ENCODE peak calls at places on chromosome 7, in seven cellular contexts. One of them, this sample, is unnamed.

GRCh38 chr7:55335151-55335550 is 30.0 kb upstream of the LANCL2 start:
- DNase-seq in ascending aorta: no peak
- DNase-seq in GM10248: no peak
- DNase-seq in AG04450: no peak
- DNase-seq in fibroblast of mammary gland: no peak
- DNase-seq in upper lobe of left lung: no peak
- DNase-seq in neural progenitor cell: no peak
- DNase-seq in this sample: no peak

GRCh38 chr7:47730135-47730534 is 148.2 kb upstream of the TNS3 start:
- DNase-seq in GM10248: no peak
- DNase-seq in neural progenitor cell: no peak
- DNase-seq in fibroblast of mammary gland: no peak
- DNase-seq in ascending aorta: no peak
- DNase-seq in AG04450: no peak
- DNase-seq in upper lobe of left lung: no peak
- DNase-seq in this sample: no peak

GRCh38 chr7:112594397-112594796 is 113.6 kb downstream of the LSMEM1 start:
- DNase-seq in neural progenitor cell: peak; percentile 44
- DNase-seq in GM10248: no peak
- DNase-seq in AG04450: no peak
- DNase-seq in fibroblast of mammary gland: peak; percentile 78
- DNase-seq in ascending aorta: no peak
- DNase-seq in upper lobe of left lung: no peak
- DNase-seq in this sample: no peak

GRCh38 chr7:50644586-50644985 is 79.4 kb upstream of the DDC start:
- DNase-seq in AG04450: no peak
- DNase-seq in upper lobe of left lung: no peak
- DNase-seq in ascending aorta: peak; percentile 37
- DNase-seq in GM10248: no peak
- DNase-seq in fibroblast of mammary gland: no peak
- DNase-seq in neural progenitor cell: no peak
- DNase-seq in this sample: no peak

GRCh38 chr7:30633223-30633622 is 38.5 kb downstream of the GARS1 start:
- DNase-seq in neural progenitor cell: no peak
- DNase-seq in ascending aorta: no peak
- DNase-seq in AG04450: no peak
- DNase-seq in GM10248: no peak
- DNase-seq in upper lobe of left lung: no peak
- DNase-seq in fibroblast of mammary gland: no peak
- DNase-seq in this sample: no peak

GRCh38 chr7:137880432-137880831 is 33.7 kb upstream of the DGKI start:
- DNase-seq in GM10248: no peak
- DNase-seq in neural progenitor cell: no peak
- DNase-seq in AG04450: no peak
- DNase-seq in fibroblast of mammary gland: peak; percentile 93
- DNase-seq in upper lobe of left lung: no peak
- DNase-seq in ascending aorta: peak; percentile 80
- DNase-seq in this sample: no peak

GRCh38 chr7:102849079-102849478 is 63.7 kb upstream of the LRRC17 start:
- DNase-seq in neural progenitor cell: no peak
- DNase-seq in GM10248: no peak
- DNase-seq in AG04450: no peak
- DNase-seq in ascending aorta: no peak
- DNase-seq in fibroblast of mammary gland: peak; percentile 82
- DNase-seq in upper lobe of left lung: no peak
- DNase-seq in this sample: no peak

GRCh38 chr7:69245646-69246045 is 352.6 kb upstream of the AUTS2 start:
- DNase-seq in upper lobe of left lung: no peak
- DNase-seq in AG04450: no peak
- DNase-seq in neural progenitor cell: no peak
- DNase-seq in GM10248: no peak
- DNase-seq in fibroblast of mammary gland: no peak
- DNase-seq in ascending aorta: no peak
- DNase-seq in this sample: no peak

GRCh38 chr7:79298145-79298760 is 155.2 kb downstream of the MAGI2 start:
- DNase-seq in neural progenitor cell: peak; percentile 37
- DNase-seq in GM10248: peak; percentile 22
- DNase-seq in fibroblast of mammary gland: peak; percentile 80
- DNase-seq in upper lobe of left lung: no peak
- DNase-seq in ascending aorta: no peak
- DNase-seq in AG04450: peak; percentile 45
- DNase-seq in this sample: no peak

GRCh38 chr7:138400400-138400886 is 59.6 kb upstream of the TRIM24 start:
- DNase-seq in neural progenitor cell: no peak
- DNase-seq in fibroblast of mammary gland: no peak
- DNase-seq in GM10248: no peak
- DNase-seq in AG04450: no peak
- DNase-seq in upper lobe of left lung: no peak
- DNase-seq in ascending aorta: no peak
- DNase-seq in this sample: no peak

GRCh38 chr7:71133232-71133622 is 1.3 kb downstream of the GALNT17 start:
- DNase-seq in neural progenitor cell: peak; percentile 41
- DNase-seq in GM10248: no peak
- DNase-seq in fibroblast of mammary gland: no peak
- DNase-seq in upper lobe of left lung: no peak
- DNase-seq in AG04450: no peak
- DNase-seq in ascending aorta: no peak
- DNase-seq in this sample: no peak

GRCh38 chr7:157431173-157431950 is 94.6 kb downstream of the DNAJB6 start:
- DNase-seq in fibroblast of mammary gland: no peak
- DNase-seq in neural progenitor cell: no peak
- DNase-seq in GM10248: no peak
- DNase-seq in upper lobe of left lung: peak; percentile 14
- DNase-seq in ascending aorta: no peak
- DNase-seq in AG04450: no peak
- DNase-seq in this sample: no peak

GRCh38 chr7:33558961-33559710 is 346.2 kb upstream of the BMPER start:
- DNase-seq in fibroblast of mammary gland: no peak
- DNase-seq in AG04450: no peak
- DNase-seq in ascending aorta: no peak
- DNase-seq in neural progenitor cell: no peak
- DNase-seq in upper lobe of left lung: no peak
- DNase-seq in GM10248: no peak
- DNase-seq in this sample: no peak

DNA sequence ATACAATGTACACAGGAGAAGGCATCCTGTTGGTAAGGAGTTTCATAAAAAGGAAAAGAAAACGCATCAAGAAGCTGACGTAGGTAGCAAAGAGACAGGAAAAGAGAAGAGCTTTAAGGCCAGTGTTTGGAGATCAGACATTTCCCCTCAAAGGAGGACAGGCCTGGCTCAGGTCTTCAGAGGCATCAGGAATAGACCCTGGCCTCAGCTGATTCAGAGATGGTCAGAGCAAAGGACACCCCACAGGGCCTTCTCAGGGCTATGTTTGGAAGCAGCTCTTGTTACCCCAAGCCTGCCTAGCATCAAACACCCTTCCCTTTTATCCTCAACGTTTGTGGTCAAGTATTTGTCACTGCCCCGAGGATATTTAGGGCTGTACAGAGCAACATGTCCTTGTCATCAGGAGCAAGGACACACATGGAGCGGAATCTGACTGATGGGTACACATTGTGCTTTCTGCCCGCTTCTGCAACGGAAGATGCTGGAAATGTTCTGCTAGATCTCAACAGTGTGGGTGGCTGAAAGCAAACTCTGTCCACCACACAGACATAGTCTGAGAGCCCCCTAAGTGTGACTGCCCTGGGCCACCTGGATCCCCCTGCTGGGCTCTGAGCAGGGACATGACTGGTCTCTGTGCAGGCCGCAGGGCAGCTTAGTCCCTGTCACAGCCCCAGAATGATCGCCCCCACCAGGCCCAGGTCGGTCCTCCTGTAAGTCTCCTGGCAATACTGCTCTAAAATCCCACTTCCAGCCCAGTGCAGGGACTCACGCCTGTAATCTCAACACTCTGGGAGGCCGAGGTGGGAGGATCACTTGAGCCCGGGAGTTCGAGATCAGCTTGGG is 1.0 kb upstream of the ZDHHC4 start:
- DNase-seq in ascending aorta: no peak
- DNase-seq in fibroblast of mammary gland: no peak
- DNase-seq in upper lobe of left lung: no peak
- DNase-seq in neural progenitor cell: no peak
- DNase-seq in AG04450: no peak
- DNase-seq in GM10248: no peak
- DNase-seq in this sample: no peak
- TF ChIP-seq CTCF in ascending aorta: no peak
- TF ChIP-seq CTCF in fibroblast of mammary gland: no peak
- TF ChIP-seq CTCF in upper lobe of left lung: no peak
- TF ChIP-seq CTCF in neural progenitor cell: no peak
- TF ChIP-seq CTCF in AG04450: no peak
- TF ChIP-seq CTCF in GM10248: no peak
- TF ChIP-seq CTCF in this sample: no peak

GRCh38 chr7:40697653-40698052 is 562.8 kb downstream of the SUGCT start:
- DNase-seq in fibroblast of mammary gland: peak; percentile 55
- DNase-seq in ascending aorta: no peak
- DNase-seq in AG04450: no peak
- DNase-seq in upper lobe of left lung: no peak
- DNase-seq in GM10248: no peak
- DNase-seq in neural progenitor cell: no peak
- DNase-seq in this sample: no peak

GRCh38 chr7:40698921-40699260 is 564.1 kb downstream of the SUGCT start:
- DNase-seq in fibroblast of mammary gland: no peak
- DNase-seq in neural progenitor cell: no peak
- DNase-seq in ascending aorta: no peak
- DNase-seq in AG04450: no peak
- DNase-seq in upper lobe of left lung: no peak
- DNase-seq in GM10248: no peak
- DNase-seq in this sample: no peak

GRCh38 chr7:40698214-40698920 is 563.6 kb downstream of the SUGCT start:
- DNase-seq in ascending aorta: no peak
- DNase-seq in GM10248: no peak
- DNase-seq in AG04450: no peak
- DNase-seq in upper lobe of left lung: no peak
- DNase-seq in neural progenitor cell: no peak
- DNase-seq in fibroblast of mammary gland: no peak
- DNase-seq in this sample: no peak

GRCh38 chr7:40701836-40702551 is 567.2 kb downstream of the SUGCT start:
- DNase-seq in neural progenitor cell: no peak
- DNase-seq in GM10248: no peak
- DNase-seq in fibroblast of mammary gland: no peak
- DNase-seq in ascending aorta: no peak
- DNase-seq in upper lobe of left lung: no peak
- DNase-seq in AG04450: no peak
- DNase-seq in this sample: no peak

DNA sequence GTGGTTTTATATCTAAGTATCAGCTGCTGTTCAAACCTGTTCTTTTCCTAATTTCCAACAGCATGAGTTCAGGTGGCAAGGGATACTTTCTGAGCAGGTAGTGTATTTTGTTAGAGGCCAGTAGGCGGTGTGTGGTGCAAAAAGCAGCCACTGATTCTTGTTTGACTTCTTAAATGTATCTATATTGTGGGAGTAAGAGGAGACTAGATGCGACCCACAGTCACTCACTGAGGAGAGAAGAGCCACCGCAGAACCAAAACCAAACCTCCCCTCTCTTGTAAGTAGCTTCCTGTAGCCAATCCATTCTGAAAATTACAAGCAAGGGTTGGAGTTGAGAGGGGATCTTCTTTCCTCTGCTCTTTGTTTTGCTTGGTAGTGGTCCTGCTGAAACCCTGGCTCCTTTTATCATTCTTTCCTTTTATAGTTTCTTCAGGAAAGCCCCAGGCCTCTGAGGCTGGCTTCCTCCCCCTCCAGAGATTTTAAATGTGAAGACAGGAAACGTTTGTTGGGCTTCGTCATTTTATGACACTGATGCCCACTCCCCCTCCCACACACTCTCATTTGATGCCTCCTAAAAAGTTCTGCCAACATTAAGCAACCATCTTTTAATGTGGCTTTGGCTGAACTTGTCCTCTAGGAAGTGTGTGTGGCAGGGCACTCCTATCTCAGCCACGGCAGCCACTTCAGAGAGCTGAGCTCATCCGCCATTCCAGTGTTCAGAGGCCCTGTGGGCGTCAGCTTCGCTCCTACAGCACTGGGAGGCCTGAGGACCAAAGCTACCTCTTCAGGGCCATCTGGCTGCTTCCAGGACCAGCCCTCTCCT is 566.1 kb downstream of the SUGCT start:
- DNase-seq in upper lobe of left lung: no peak
- DNase-seq in GM10248: no peak
- DNase-seq in ascending aorta: no peak
- DNase-seq in fibroblast of mammary gland: peak; percentile 36
- DNase-seq in neural progenitor cell: no peak
- DNase-seq in AG04450: no peak
- DNase-seq in this sample: no peak
- TF ChIP-seq CTCF in upper lobe of left lung: no peak
- TF ChIP-seq CTCF in GM10248: no peak
- TF ChIP-seq CTCF in ascending aorta: no peak
- TF ChIP-seq CTCF in fibroblast of mammary gland: peak; percentile 1
- TF ChIP-seq CTCF in neural progenitor cell: peak; percentile 11
- TF ChIP-seq CTCF in AG04450: no peak
- TF ChIP-seq CTCF in this sample: no peak

GRCh38 chr7:121546632-121547340 is 150.7 kb upstream of the FAM3C start:
- DNase-seq in GM10248: no peak
- DNase-seq in neural progenitor cell: no peak
- DNase-seq in ascending aorta: no peak
- DNase-seq in fibroblast of mammary gland: no peak
- DNase-seq in AG04450: no peak
- DNase-seq in upper lobe of left lung: no peak
- DNase-seq in this sample: no peak

GRCh38 chr7:121544726-121545125 is 148.6 kb upstream of the FAM3C start:
- DNase-seq in GM10248: peak; percentile 8
- DNase-seq in fibroblast of mammary gland: peak; percentile 98
- DNase-seq in AG04450: peak; percentile 29
- DNase-seq in upper lobe of left lung: no peak
- DNase-seq in neural progenitor cell: no peak
- DNase-seq in ascending aorta: no peak
- DNase-seq in this sample: no peak

GRCh38 chr7:121545418-121545817 is 149.3 kb upstream of the FAM3C start:
- DNase-seq in neural progenitor cell: no peak
- DNase-seq in ascending aorta: no peak
- DNase-seq in GM10248: no peak
- DNase-seq in AG04450: no peak
- DNase-seq in upper lobe of left lung: no peak
- DNase-seq in fibroblast of mammary gland: no peak
- DNase-seq in this sample: no peak

GRCh38 chr7:121541457-121541856 is 145.3 kb upstream of the FAM3C start:
- DNase-seq in AG04450: no peak
- DNase-seq in fibroblast of mammary gland: no peak
- DNase-seq in ascending aorta: no peak
- DNase-seq in neural progenitor cell: no peak
- DNase-seq in upper lobe of left lung: no peak
- DNase-seq in GM10248: no peak
- DNase-seq in this sample: no peak

GRCh38 chr7:121544199-121544598 is 148.1 kb upstream of the FAM3C start:
- DNase-seq in ascending aorta: no peak
- DNase-seq in neural progenitor cell: no peak
- DNase-seq in GM10248: no peak
- DNase-seq in upper lobe of left lung: no peak
- DNase-seq in fibroblast of mammary gland: peak; percentile 49
- DNase-seq in AG04450: no peak
- DNase-seq in this sample: no peak
- TF ChIP-seq CTCF in ascending aorta: no peak
- TF ChIP-seq CTCF in neural progenitor cell: no peak
- TF ChIP-seq CTCF in GM10248: no peak
- TF ChIP-seq CTCF in upper lobe of left lung: no peak
- TF ChIP-seq CTCF in fibroblast of mammary gland: peak; percentile 3
- TF ChIP-seq CTCF in AG04450: no peak
- TF ChIP-seq CTCF in this sample: no peak

DNA sequence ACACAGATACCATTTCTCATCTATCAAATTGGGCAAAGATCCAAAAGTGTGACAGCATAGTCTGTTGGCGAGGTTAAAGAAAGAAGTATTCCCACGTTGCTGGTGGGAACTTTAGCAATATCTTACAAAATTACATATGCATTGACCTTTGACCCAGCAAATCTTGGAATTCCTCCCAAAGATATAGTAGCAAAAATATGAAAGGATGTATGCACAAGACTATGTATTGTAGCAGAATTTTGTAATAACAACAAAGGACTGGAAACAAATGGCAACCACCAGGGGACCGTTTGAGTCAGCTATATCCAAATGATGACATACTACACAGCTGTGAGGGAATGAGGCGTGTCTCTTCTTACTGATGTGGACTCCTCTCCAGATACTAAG is 50.2 kb downstream of the KCNH2 start:
- DNase-seq in ascending aorta: no peak
- DNase-seq in upper lobe of left lung: no peak
- DNase-seq in AG04450: no peak
- DNase-seq in fibroblast of mammary gland: peak; percentile 43
- DNase-seq in neural progenitor cell: no peak
- DNase-seq in GM10248: no peak
- DNase-seq in this sample: no peak
- TF ChIP-seq CTCF in ascending aorta: no peak
- TF ChIP-seq CTCF in upper lobe of left lung: no peak
- TF ChIP-seq CTCF in AG04450: no peak
- TF ChIP-seq CTCF in fibroblast of mammary gland: peak; percentile 20
- TF ChIP-seq CTCF in neural progenitor cell: no peak
- TF ChIP-seq CTCF in GM10248: no peak
- TF ChIP-seq CTCF in this sample: no peak

This sample was measured in omental fat pad.